ENCODE peak calls at places on chromosomes 11 and 22, in nine cellular contexts. L is small intestine, D is GM12865, S is cardiac muscle cell, O is H1, K is body of pancreas, P is BJ, W is spleen, A is neural progenitor cell. I is an unnamed sample.

GRCh38 chr22:48824673-48825651 is 1002.7 kb downstream of the BRD1 start:
- DNase-seq in L (no peak), D (no peak), S (no peak), O (no peak), K (no peak), P (no peak), W (peak), A (no peak), I (no peak)

GRCh38 chr11:45857834-45858492 is 10.7 kb downstream of the CRY2 start:
- DNase-seq in L (no peak), D (no peak), S (peak), O (no peak), K (peak), P (peak), W (no peak), A (no peak), I (peak)

GRCh38 chr11:129738242-129738641 is 77.4 kb upstream of the TMEM45B start:
- DNase-seq in L (no peak), D (no peak), S (no peak), O (no peak), K (no peak), P (no peak), W (no peak), A (no peak), I (no peak)

GRCh38 chr11:63916837-63917684 is at the start of gene RCOR2:
- DNase-seq in L (peak), D (peak), S (peak), O (peak), K (peak), P (no peak), W (peak), A (peak), I (peak)

GRCh38 chr11:128726464-128727139 is 32.7 kb downstream of the FLI1 start:
- DNase-seq in L (no peak), D (peak), S (no peak), O (no peak), K (peak), P (no peak), W (peak), A (no peak), I (no peak)

GRCh38 chr22:19128009-19128401 is 3.1 kb upstream of the TSSK2 start:
- DNase-seq in L (no peak), D (no peak), S (no peak), O (no peak), K (no peak), P (no peak), W (no peak), A (no peak), I (no peak)

GRCh38 chr22:44131412-44131811 is 49.3 kb upstream of the PARVG start:
- DNase-seq in L (no peak), D (no peak), S (no peak), O (no peak), K (no peak), P (no peak), W (peak), A (no peak), I (no peak)

GRCh38 chr22:42760806-42761565 is 40.3 kb upstream of the A4GALT start:
- DNase-seq in L (no peak), D (peak), S (no peak), O (no peak), K (no peak), P (no peak), W (no peak), A (peak), I (no peak)

GRCh38 chr11:125376117-125376516 is 119.9 kb downstream of the FEZ1 start:
- DNase-seq in L (no peak), D (peak), S (peak), O (no peak), K (peak), P (no peak), W (peak), A (no peak), I (peak)

GRCh38 chr22:49291781-49292180 is 535.9 kb downstream of the BRD1 start:
- DNase-seq in L (no peak), D (no peak), S (no peak), O (peak), K (no peak), P (no peak), W (peak), A (no peak), I (no peak)

GRCh38 chr22:41367680-41368542 is 13.8 kb upstream of the TEF start:
- DNase-seq in L (no peak), D (no peak), S (peak), O (no peak), K (peak), P (peak), W (no peak), A (peak), I (no peak)

GRCh38 chr22:17891427-17892167 is 117.3 kb upstream of the BID start:
- DNase-seq in L (peak), D (peak), S (no peak), O (peak), K (peak), P (no peak), W (no peak), A (peak), I (no peak)

GRCh38 chr22:37088108-37088605 is 21.4 kb downstream of the TMPRSS6 start:
- DNase-seq in L (no peak), D (no peak), S (no peak), O (no peak), K (no peak), P (peak), W (no peak), A (no peak), I (no peak)

GRCh38 chr11:119699227-119699626 is 29.8 kb downstream of the NECTIN1 start:
- DNase-seq in L (peak), D (no peak), S (peak), O (no peak), K (peak), P (no peak), W (no peak), A (no peak), I (no peak)

GRCh38 chr11:1785749-1786261 is 22.1 kb upstream of the CTSD start:
- DNase-seq in L (no peak), D (no peak), S (no peak), O (no peak), K (peak), P (no peak), W (no peak), A (peak), I (no peak)

GRCh38 chr11:61787928-61788491 is 4.4 kb downstream of the TMEM258 start:
- DNase-seq in L (peak), D (peak), S (peak), O (peak), K (peak), P (no peak), W (no peak), A (peak), I (peak)

GRCh38 chr11:122170815-122171475 is 54.9 kb upstream of the BLID start:
- DNase-seq in L (no peak), D (no peak), S (peak), O (no peak), K (no peak), P (peak), W (no peak), A (no peak), I (peak)

GRCh38 chr11:122175316-122175715 is 59.3 kb upstream of the BLID start:
- DNase-seq in L (no peak), D (no peak), S (no peak), O (no peak), K (no peak), P (no peak), W (no peak), A (no peak), I (no peak)

GRCh38 chr11:122173074-122173450 is 57.0 kb upstream of the BLID start:
- DNase-seq in L (no peak), D (no peak), S (no peak), O (no peak), K (no peak), P (no peak), W (no peak), A (no peak), I (no peak)

GRCh38 chr11:122173587-122173986 is 57.6 kb upstream of the BLID start:
- DNase-seq in L (no peak), D (no peak), S (no peak), O (no peak), K (no peak), P (no peak), W (no peak), A (no peak), I (no peak)

GRCh38 chr11:122172352-122173073 is 56.5 kb upstream of the BLID start:
- DNase-seq in L (no peak), D (no peak), S (no peak), O (no peak), K (no peak), P (no peak), W (no peak), A (no peak), I (no peak)
- H3K4me3 ChIP-seq in L (no peak), D (no peak), S (no peak), O (no peak), K (no peak), P (no peak), W (no peak), A (no peak), I (no peak)

DNA sequence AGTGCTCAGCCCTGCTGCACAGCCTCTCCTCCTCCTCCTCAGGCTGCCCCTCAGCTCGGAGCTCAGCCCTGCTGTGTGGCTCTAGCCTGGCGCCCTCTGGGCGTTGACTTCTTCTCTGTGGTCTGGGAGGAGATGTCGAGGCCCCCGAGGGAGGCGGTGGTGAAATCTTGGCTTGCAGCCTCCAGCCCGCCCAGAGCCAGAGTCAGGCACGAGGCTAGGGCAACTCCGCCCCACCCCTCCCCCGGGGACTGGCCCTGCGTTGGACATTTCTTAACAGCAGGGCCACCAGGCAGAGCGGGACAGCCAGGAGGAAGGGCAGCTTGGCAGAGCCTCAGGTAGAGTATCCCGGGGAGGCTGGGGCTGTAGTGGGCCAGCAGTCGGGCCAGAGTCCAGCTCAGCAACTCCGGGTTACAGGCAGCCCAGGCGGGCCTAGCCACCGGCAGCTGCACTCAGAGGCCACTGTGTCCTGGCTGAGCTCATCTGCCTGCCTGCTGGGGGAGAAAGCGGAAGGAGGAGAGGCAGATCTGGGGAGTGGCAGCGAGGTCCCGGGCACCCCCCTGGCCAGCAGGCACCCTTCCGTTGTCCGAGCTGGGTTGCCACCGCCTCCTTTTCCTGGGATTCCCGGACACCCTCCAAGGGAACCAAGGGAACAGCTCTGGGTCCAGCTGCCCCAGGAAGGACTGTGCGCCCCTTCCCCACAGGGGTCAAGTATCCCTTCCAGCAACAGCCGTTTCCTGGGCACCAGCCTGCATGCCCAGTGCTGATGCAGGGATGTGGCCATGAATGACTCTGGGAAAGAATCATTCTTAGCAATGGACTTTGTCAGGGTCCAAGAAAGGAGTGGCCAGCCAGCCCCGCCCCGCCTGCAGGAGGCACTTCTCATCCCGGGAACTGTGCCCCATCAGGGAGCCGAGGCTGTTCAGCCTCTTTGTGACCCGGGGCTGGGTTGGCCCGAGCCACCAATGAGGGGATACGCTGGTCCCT is at the start of gene ALDH3B1:
- DNase-seq in L (peak), D (peak), S (peak), O (peak), K (peak), P (no peak), W (peak), A (peak), I (peak)
- H3K4me3 ChIP-seq in L (no peak), D (no peak), S (no peak), O (no peak), K (no peak), P (peak), W (no peak), A (no peak), I (peak)

DNA sequence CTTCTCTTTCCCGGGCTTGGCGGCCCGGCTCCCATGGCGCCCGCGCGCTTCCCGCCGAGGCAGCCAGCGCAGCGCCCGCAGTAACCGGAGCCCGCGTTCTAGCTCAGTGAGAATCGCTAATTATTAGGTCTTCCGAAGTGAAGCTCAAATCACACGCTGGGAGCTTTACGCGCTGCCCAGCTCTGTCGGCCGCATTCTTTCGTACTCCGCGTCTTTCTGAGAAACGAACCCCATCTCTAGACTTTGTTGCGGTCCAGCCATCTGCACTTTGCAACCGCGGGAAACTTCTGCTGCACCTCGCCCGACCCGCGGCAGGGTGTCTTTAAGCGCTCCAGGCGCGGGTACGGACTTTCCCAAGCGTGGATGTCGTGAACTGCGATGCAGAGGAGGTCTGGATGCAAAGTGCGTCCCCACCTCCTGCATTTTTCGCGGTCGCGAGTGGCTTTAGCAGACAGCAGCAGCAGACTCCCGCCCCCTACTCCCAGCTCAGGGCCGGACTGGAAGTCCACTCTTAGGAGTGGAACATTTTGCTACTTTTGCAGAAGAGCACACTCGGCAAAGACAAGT is 6.0 kb upstream of the PAX6 start:
- DNase-seq in L (no peak), D (no peak), S (no peak), O (peak), K (no peak), P (no peak), W (peak), A (peak), I (no peak)
- H3K4me3 ChIP-seq in L (no peak), D (no peak), S (no peak), O (no peak), K (no peak), P (no peak), W (peak), A (peak), I (no peak)

DNA sequence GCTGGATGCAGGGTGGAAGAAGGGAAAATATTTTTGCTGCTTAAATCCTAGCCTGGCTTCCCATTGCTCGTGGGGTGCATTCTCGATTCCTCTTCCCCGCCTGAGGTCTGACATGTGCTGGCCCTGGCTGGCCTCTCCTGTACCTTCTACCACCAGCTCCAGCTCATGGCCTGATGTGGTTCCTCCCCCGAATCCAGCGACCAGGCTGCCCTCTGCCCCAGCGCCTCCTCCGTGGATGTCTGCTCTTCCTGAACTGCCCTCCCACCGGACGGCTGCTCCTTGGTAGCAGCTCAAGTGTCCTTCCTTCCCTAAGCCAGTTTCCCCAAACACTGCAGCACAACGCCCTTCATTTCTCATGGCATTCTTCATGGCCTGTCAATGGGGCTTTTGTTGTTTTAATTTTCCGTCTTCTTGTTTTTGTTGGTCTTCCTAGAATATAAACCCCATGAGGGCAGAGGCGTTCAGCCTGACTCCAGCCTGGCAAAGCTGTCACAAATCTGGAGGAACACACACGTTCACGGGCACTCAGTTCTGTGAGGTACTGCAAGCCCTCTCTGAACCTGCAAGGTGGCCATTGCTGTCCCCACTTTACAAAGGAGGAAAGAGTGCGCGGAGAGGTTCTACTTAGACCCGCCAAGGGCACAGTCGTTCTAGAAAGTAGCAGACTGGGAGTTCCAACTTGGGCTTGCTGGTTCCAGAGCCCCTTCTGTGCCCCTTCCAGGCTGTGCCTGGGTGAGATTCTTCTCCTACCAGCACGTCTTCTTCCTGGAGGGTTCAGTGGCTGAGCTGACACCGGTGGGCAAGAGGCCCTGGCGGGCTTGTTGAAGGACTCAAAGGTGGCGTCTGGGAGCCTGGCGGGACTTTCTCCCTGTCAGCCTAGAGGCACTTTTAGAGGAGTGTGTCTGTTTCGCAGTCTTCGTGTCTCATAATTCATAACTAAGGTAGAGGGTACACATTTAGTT is 955 bp upstream of the LRP5 start:
- DNase-seq in L (no peak), D (no peak), S (no peak), O (no peak), K (peak), P (no peak), W (no peak), A (no peak), I (no peak)
- H3K4me3 ChIP-seq in L (no peak), D (no peak), S (peak), O (no peak), K (no peak), P (no peak), W (no peak), A (peak), I (no peak)

GRCh38 chr11:8963569-8964323 is 496 bp downstream of the TMEM9B start:
- DNase-seq in L (peak), D (peak), S (no peak), O (peak), K (peak), P (no peak), W (peak), A (peak), I (peak)

GRCh38 chr11:8964324-8965320 is at the start of gene TMEM9B:
- DNase-seq in L (peak), D (peak), S (peak), O (peak), K (peak), P (peak), W (peak), A (peak), I (peak)

GRCh38 chr11:8971917-8972316 is 7.7 kb upstream of the TMEM9B start:
- DNase-seq in L (no peak), D (no peak), S (no peak), O (no peak), K (no peak), P (no peak), W (no peak), A (no peak), I (no peak)

GRCh38 chr11:8962827-8963226 is 1.4 kb downstream of the TMEM9B start:
- DNase-seq in L (peak), D (no peak), S (no peak), O (no peak), K (no peak), P (no peak), W (no peak), A (no peak), I (no peak)

GRCh38 chr11:8967159-8967558 is 2.9 kb upstream of the TMEM9B start:
- DNase-seq in L (no peak), D (no peak), S (no peak), O (no peak), K (no peak), P (no peak), W (no peak), A (no peak), I (no peak)
- H3K4me3 ChIP-seq in L (no peak), D (no peak), S (no peak), O (no peak), K (no peak), P (no peak), W (no peak), A (no peak), I (no peak)

DNA sequence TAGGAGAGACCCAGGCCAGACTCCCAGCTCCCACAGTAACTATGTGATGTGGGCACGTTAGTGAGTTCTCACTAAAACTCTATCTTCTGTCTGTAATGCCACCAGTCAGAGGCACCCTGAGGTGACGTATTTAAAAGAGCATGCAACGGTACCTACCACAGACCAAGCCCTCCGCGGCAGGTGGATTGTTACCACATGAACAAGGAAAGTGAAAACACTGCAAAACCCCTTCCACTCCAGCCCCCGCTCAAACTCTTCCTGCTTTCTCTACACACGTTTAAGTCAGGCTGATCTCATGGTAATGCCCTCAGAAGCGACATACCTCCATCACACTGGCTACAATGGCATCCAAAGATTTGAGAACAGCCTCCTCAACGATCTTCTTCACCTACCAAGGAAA is 36.7 kb downstream of the SERPIND1 start:
- DNase-seq in L (no peak), D (no peak), S (no peak), O (no peak), K (no peak), P (no peak), W (no peak), A (no peak), I (no peak)
- H3K4me3 ChIP-seq in L (no peak), D (no peak), S (no peak), O (no peak), K (no peak), P (no peak), W (no peak), A (no peak), I (no peak)